ENCODE peak calls at places on chromosomes 6 and 20, in five cellular contexts. One of them, this sample, is unnamed. For H3K9me3, the result is how much of the 10 kb centered on the place peaks cover.

GRCh38 chr20:18252597-18253451 is 35.5 kb upstream of the ZNF133 start:
- ATAC-seq in HepG2: no peak
- ATAC-seq in K562: no peak
- ATAC-seq in GM12878: no peak
- ATAC-seq in upper lobe of left lung: peak
- ATAC-seq in this sample: no peak

GRCh38 chr6:8243462-8243861 is 141.1 kb upstream of the EEF1E1 start:
- ATAC-seq in K562: no peak
- ATAC-seq in GM12878: no peak
- ATAC-seq in HepG2: no peak
- ATAC-seq in upper lobe of left lung: no peak
- ATAC-seq in this sample: no peak

GRCh38 chr6:138979813-138980668 is 8.0 kb downstream of the REPS1 start:
- ATAC-seq in upper lobe of left lung: peak
- ATAC-seq in GM12878: peak
- ATAC-seq in HepG2: no peak
- ATAC-seq in K562: no peak
- ATAC-seq in this sample: no peak

GRCh38 chr20:60459212-60459611 is 501.0 kb downstream of the CDH26 start:
- ATAC-seq in GM12878: no peak
- ATAC-seq in K562: no peak
- ATAC-seq in HepG2: no peak
- ATAC-seq in upper lobe of left lung: no peak
- ATAC-seq in this sample: no peak

GRCh38 chr6:24926192-24926591 is 9.6 kb downstream of the RIPOR2 start:
- ATAC-seq in GM12878: no peak
- ATAC-seq in upper lobe of left lung: no peak
- ATAC-seq in K562: no peak
- ATAC-seq in HepG2: peak
- ATAC-seq in this sample: no peak

GRCh38 chr20:3068986-3069900 is 2.2 kb upstream of the OXT start:
- ATAC-seq in K562: peak
- ATAC-seq in HepG2: peak
- ATAC-seq in GM12878: peak
- ATAC-seq in upper lobe of left lung: no peak
- ATAC-seq in this sample: no peak

GRCh38 chr20:2900845-2901592 is 27.7 kb downstream of the PTPRA start:
- ATAC-seq in HepG2: no peak
- ATAC-seq in upper lobe of left lung: peak
- ATAC-seq in GM12878: peak
- ATAC-seq in K562: no peak
- ATAC-seq in this sample: no peak

GRCh38 chr6:139747154-139747553 is 372.7 kb upstream of the CITED2 start:
- ATAC-seq in upper lobe of left lung: no peak
- ATAC-seq in K562: no peak
- ATAC-seq in HepG2: no peak
- ATAC-seq in GM12878: no peak
- ATAC-seq in this sample: no peak

GRCh38 chr6:148616811-148617210 is 130.0 kb upstream of the UST start:
- ATAC-seq in GM12878: no peak
- ATAC-seq in upper lobe of left lung: peak
- ATAC-seq in HepG2: no peak
- ATAC-seq in K562: no peak
- ATAC-seq in this sample: no peak

GRCh38 chr20:50721881-50722281 is 9.5 kb upstream of the PARD6B start:
- ATAC-seq in K562: no peak
- ATAC-seq in HepG2: no peak
- ATAC-seq in upper lobe of left lung: no peak
- ATAC-seq in GM12878: no peak
- ATAC-seq in this sample: peak
- TF ChIP-seq EP300 in K562: no peak
- TF ChIP-seq EP300 in HepG2: no peak
- TF ChIP-seq EP300 in upper lobe of left lung: peak
- TF ChIP-seq EP300 in GM12878: no peak
- TF ChIP-seq EP300 in this sample: no peak

GRCh38 chr6:131728296-131728939 is 17.6 kb upstream of the CTAGE9 start:
- ATAC-seq in upper lobe of left lung: no peak
- ATAC-seq in HepG2: no peak
- ATAC-seq in GM12878: no peak
- ATAC-seq in K562: no peak
- ATAC-seq in this sample: no peak

GRCh38 chr6:131729550-131729949 is 18.7 kb upstream of the CTAGE9 start:
- ATAC-seq in HepG2: no peak
- ATAC-seq in GM12878: no peak
- ATAC-seq in upper lobe of left lung: no peak
- ATAC-seq in K562: no peak
- ATAC-seq in this sample: no peak

GRCh38 chr6:131730264-131730663 is 19.4 kb upstream of the CTAGE9 start:
- ATAC-seq in HepG2: no peak
- ATAC-seq in GM12878: no peak
- ATAC-seq in K562: no peak
- ATAC-seq in upper lobe of left lung: no peak
- ATAC-seq in this sample: no peak

GRCh38 chr6:131727868-131728267 is 17.1 kb upstream of the CTAGE9 start:
- ATAC-seq in K562: no peak
- ATAC-seq in HepG2: no peak
- ATAC-seq in upper lobe of left lung: no peak
- ATAC-seq in GM12878: no peak
- ATAC-seq in this sample: no peak

DNA sequence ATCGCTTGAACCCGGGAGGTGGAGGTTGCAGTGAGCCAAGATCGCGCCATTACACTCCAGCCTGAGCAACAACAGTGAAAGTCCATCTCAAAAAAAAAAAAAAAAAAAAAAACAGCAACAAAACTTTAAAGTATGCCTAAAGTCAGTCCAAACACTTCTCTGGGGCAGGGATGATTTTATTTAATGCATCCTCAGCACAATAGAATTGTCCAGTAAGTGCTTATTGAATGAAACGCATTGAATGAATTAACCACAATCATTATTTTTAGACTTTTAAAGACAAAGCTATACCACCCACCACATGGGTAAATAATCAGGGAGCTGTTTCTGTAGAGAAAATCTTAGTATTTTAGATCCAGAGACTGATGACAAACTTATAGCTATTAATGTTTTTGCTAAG is 16.6 kb upstream of the CTAGE9 start:
- ATAC-seq in K562: no peak
- ATAC-seq in HepG2: no peak
- ATAC-seq in GM12878: no peak
- ATAC-seq in upper lobe of left lung: no peak
- ATAC-seq in this sample: no peak
- H3K9me3 ChIP-seq in K562: under half
- H3K9me3 ChIP-seq in HepG2: under half
- H3K9me3 ChIP-seq in GM12878: under half
- H3K9me3 ChIP-seq in upper lobe of left lung: under half
- H3K9me3 ChIP-seq in this sample: under half

DNA sequence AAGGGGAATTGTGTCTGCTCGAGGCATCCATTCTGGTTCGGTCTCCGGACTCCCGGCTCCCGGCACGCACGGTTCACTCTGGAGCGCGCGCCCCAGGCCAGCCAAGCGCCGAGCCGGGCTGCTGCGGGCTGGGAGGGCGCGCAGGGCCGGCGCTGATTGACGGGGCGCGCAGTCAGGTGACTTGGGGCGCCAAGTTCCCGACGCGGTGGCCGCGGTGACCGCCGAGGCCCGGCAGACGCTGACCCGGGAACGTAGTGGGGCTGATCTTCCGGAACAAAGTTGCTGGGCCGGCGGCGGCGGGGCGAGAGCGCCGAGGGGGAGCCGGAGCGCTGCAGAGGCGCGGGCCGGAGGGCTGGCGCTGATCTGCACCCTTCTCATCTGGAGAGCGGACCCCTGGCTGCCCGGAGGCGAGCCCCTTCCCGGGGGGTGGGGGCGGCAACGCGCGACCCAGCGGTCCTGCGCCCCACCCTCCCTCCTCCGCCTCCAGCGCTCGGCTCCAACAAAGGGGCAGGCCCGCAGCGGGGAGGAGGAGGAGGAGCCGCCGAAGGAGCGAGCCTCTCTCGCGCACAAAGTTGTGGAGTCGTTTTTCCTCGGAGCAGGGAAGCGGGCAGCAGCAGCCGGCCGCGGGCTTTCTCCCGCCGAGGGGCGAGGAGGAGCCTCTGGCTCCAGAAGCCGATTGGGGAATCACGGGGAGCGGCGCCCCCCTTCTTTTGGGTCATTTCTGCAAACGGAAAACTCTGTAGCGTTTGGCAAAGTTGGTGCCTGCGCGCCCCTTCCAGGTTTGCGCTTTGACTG is at the start of gene UTRN:
- ATAC-seq in upper lobe of left lung: peak
- ATAC-seq in K562: peak
- ATAC-seq in HepG2: peak
- ATAC-seq in GM12878: peak
- ATAC-seq in this sample: peak
- TF ChIP-seq POLR2AphosphoS5 in upper lobe of left lung: peak
- TF ChIP-seq POLR2AphosphoS5 in K562: no peak
- TF ChIP-seq POLR2AphosphoS5 in HepG2: peak
- TF ChIP-seq POLR2AphosphoS5 in GM12878: no peak
- TF ChIP-seq POLR2AphosphoS5 in this sample: peak

GRCh38 chr6:46284472-46284871 is 113.7 kb upstream of the ENPP5 start:
- ATAC-seq in upper lobe of left lung: no peak
- ATAC-seq in K562: no peak
- ATAC-seq in HepG2: no peak
- ATAC-seq in GM12878: no peak
- ATAC-seq in this sample: no peak
- TF ChIP-seq EP300 in upper lobe of left lung: no peak
- TF ChIP-seq EP300 in K562: no peak
- TF ChIP-seq EP300 in HepG2: no peak
- TF ChIP-seq EP300 in GM12878: no peak
- TF ChIP-seq EP300 in this sample: no peak

DNA sequence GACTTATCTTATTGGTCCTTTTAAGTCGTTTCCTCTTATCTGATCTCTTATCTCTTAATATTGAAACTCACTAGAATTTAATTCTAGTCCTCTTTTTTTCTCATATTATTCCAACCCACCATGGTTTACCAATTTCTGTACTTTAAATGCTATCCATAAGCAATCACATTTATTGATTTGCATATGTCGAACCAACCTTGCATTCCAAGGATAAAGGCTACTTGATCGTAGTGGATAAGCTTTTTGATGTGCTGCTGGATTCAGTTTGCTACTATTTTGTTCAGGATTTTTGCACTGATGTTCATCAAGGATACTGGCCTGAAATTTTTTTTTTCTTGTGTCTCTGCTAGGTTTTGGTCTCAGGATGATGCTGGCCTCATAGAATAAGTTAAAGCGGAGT is 7.7 kb downstream of the DEFB125 start:
- ATAC-seq in HepG2: no peak
- ATAC-seq in K562: no peak
- ATAC-seq in GM12878: no peak
- ATAC-seq in upper lobe of left lung: no peak
- ATAC-seq in this sample: no peak
- H3K9me3 ChIP-seq in HepG2: under half
- H3K9me3 ChIP-seq in K562: under half
- H3K9me3 ChIP-seq in GM12878: under half
- H3K9me3 ChIP-seq in upper lobe of left lung: under half
- H3K9me3 ChIP-seq in this sample: under half

DNA sequence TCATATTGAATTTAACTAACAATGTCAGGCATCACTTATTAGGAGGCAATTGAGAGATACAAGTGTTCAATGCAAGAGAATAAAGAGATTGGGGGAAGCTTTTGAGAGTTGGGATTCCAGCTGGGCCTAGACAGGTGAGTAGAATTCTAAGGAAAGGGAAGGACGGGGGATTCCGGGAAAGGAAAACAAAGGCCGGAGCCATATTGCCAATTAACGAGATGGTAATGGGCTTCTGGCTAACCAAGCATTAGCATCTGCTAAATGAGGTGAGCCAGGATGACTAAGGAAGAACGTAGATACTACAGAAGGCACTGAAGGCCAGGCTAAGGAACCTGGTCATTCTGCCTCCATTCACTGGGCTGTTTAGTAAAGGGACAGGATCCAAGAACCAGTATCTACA is 10.5 kb downstream of the FYN start:
- ATAC-seq in upper lobe of left lung: no peak
- ATAC-seq in HepG2: no peak
- ATAC-seq in K562: no peak
- ATAC-seq in GM12878: no peak
- ATAC-seq in this sample: no peak
- TF ChIP-seq POLR2AphosphoS5 in upper lobe of left lung: no peak
- TF ChIP-seq POLR2AphosphoS5 in HepG2: no peak
- TF ChIP-seq POLR2AphosphoS5 in K562: no peak
- TF ChIP-seq POLR2AphosphoS5 in GM12878: no peak
- TF ChIP-seq POLR2AphosphoS5 in this sample: no peak

GRCh38 chr6:157323114-157323923 is at the start of gene TMEM242:
- ATAC-seq in HepG2: peak
- ATAC-seq in GM12878: peak
- ATAC-seq in upper lobe of left lung: peak
- ATAC-seq in K562: peak
- ATAC-seq in this sample: peak
- TF ChIP-seq EP300 in HepG2: peak
- TF ChIP-seq EP300 in GM12878: no peak
- TF ChIP-seq EP300 in upper lobe of left lung: peak
- TF ChIP-seq EP300 in K562: peak
- TF ChIP-seq EP300 in this sample: no peak

DNA sequence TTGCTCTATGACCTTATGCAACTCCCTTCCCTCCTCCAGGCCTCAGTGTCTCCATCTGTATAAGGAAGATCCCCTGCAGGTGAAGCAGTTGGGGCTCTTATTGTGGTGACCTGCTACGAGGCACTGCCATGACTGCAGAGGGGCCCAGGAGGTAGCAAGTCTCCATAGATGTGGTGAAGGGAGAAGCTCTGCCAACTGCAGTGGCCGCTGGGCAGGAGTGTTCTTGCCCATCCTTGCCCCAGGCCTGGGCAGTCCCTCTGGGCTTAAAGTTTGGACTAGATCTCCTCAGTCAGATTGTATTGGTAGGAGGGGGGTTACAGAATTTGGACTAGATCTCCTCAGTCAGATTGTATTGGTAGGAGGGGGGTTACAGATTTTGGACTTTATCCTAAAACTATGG is 12.2 kb downstream of the KCNK17 start:
- ATAC-seq in HepG2: no peak
- ATAC-seq in K562: no peak
- ATAC-seq in upper lobe of left lung: no peak
- ATAC-seq in GM12878: no peak
- ATAC-seq in this sample: no peak
- H3K9me3 ChIP-seq in HepG2: under half
- H3K9me3 ChIP-seq in K562: under half
- H3K9me3 ChIP-seq in upper lobe of left lung: under half
- H3K9me3 ChIP-seq in GM12878: under half
- H3K9me3 ChIP-seq in this sample: under half

This sample was measured in gastroesophageal sphincter.